ENCODE peak calls at places on chromosomes 6 and 20, in eight cellular contexts. D is retina; O is HEK293T; Q is HCT116; B is GM20000; A is heart right ventricle; U is non-pigmented ciliary epithelial cell; V is activated naive CD4-positive, alpha-beta T cell. C is an unnamed sample.

GRCh38 chr20:19688031-19688806 is 69.8 kb upstream of the RIN2 start:
- DNase-seq in D (peak), O (peak), Q (peak), B (no peak), A (peak), U (peak), V (no peak), C (no peak)

GRCh38 chr20:19670829-19671228 is 87.2 kb upstream of the RIN2 start:
- DNase-seq in D (no peak), O (no peak), Q (no peak), B (no peak), A (no peak), U (no peak), V (no peak), C (no peak)

GRCh38 chr6:13536796-13537526 is 37.4 kb upstream of the SIRT5 start:
- DNase-seq in D (no peak), O (no peak), Q (no peak), B (no peak), A (no peak), U (no peak), V (no peak), C (no peak)

GRCh38 chr20:57194154-57194553 is 72.3 kb downstream of the BMP7 start:
- DNase-seq in D (no peak), O (no peak), Q (no peak), B (no peak), A (no peak), U (no peak), V (no peak), C (no peak)

GRCh38 chr6:146287691-146288369 is 255.8 kb upstream of the RAB32 start:
- DNase-seq in D (no peak), O (no peak), Q (no peak), B (no peak), A (no peak), U (no peak), V (no peak), C (no peak)

GRCh38 chr6:63491104-63491503 is 81.2 kb upstream of the LOC128125822 start:
- DNase-seq in D (no peak), O (no peak), Q (no peak), B (no peak), A (no peak), U (no peak), V (no peak), C (no peak)

GRCh38 chr20:35410613-35411012 is 1.2 kb downstream of the UQCC1 start:
- DNase-seq in D (no peak), O (no peak), Q (no peak), B (no peak), A (no peak), U (no peak), V (no peak), C (no peak)

GRCh38 chr6:119445666-119446622 is 96.4 kb upstream of the MAN1A1 start:
- DNase-seq in D (no peak), O (no peak), Q (no peak), B (peak), A (no peak), U (peak), V (no peak), C (no peak)

GRCh38 chr20:8809107-8809953 is 259.6 kb upstream of the PLCB4 start:
- DNase-seq in D (no peak), O (no peak), Q (no peak), B (no peak), A (no peak), U (no peak), V (no peak), C (no peak)

GRCh38 chr6:140017470-140017869 is 643.0 kb upstream of the CITED2 start:
- DNase-seq in D (no peak), O (no peak), Q (no peak), B (no peak), A (no peak), U (no peak), V (no peak), C (no peak)

GRCh38 chr6:45387236-45387635 is 9.5 kb upstream of the SUPT3H start:
- DNase-seq in D (no peak), O (no peak), Q (no peak), B (no peak), A (no peak), U (no peak), V (no peak), C (no peak)